ENCODE peak calls at places on chromosomes 13 and 19, in ten cellular contexts. H, E, J, O, C, T, G, U, A and Q are unnamed samples.
A peak's percentile ranks its signal among the peaks of the same experiment; 100 is the strongest.

GRCh38 chr13:105990256-105990958 is 545.1 kb downstream of the EFNB2 start:
- DNase-seq in E (no peak), U (no peak), C (no peak), J (no peak), O (no peak), T (no peak), H (no peak), G (no peak), A (no peak), Q (no peak)

GRCh38 chr19:4064073-4064550 is 2.6 kb downstream of the ZBTB7A start:
- DNase-seq in G (no peak), H (peak; percentile 68), J (no peak), U (no peak), O (no peak), T (no peak), A (no peak), E (no peak), C (no peak), Q (peak; percentile 47)

GRCh38 chr13:108346376-108346775 is 76.9 kb downstream of the TNFSF13B start:
- DNase-seq in G (no peak), C (no peak), H (peak; percentile 63), E (no peak), J (peak; percentile 13), A (no peak), O (no peak), U (no peak), T (no peak), Q (no peak)

GRCh38 chr19:47445937-47446402 is 25.7 kb downstream of the SLC8A2 start:
- DNase-seq in G (no peak), T (no peak), U (peak; percentile 71), A (peak; percentile 45), E (peak; percentile 24), H (peak; percentile 84), J (no peak), O (no peak), C (peak; percentile 62), Q (peak; percentile 51)

GRCh38 chr19:48614436-48615144 is at the start of gene FAM83E:
- DNase-seq in C (no peak), J (no peak), U (no peak), E (peak; percentile 44), T (no peak), O (no peak), A (no peak), H (peak; percentile 91), G (no peak), Q (no peak)

GRCh38 chr13:21218351-21219043 is 42.0 kb downstream of the MRPL57 start:
- DNase-seq in T (no peak), J (peak; percentile 9), G (no peak), H (no peak), C (no peak), O (no peak), E (peak; percentile 85), A (no peak), U (peak; percentile 71), Q (no peak)

GRCh38 chr13:74251778-74252519 is 117.7 kb upstream of the KLF12 start:
- DNase-seq in J (no peak), T (no peak), C (no peak), H (no peak), O (no peak), A (no peak), G (no peak), E (no peak), U (peak; percentile 50), Q (no peak)

GRCh38 chr19:18063463-18063862 is 23.3 kb downstream of the IL12RB1 start:
- DNase-seq in J (no peak), C (no peak), G (no peak), E (peak; percentile 61), O (no peak), H (peak; percentile 80), T (no peak), U (peak; percentile 51), A (no peak), Q (no peak)

GRCh38 chr19:6580313-6580712 is 10.6 kb downstream of the CD70 start:
- DNase-seq in J (no peak), H (no peak), O (no peak), A (no peak), T (no peak), G (peak; percentile 76), U (no peak), E (no peak), C (no peak), Q (peak; percentile 57)

GRCh38 chr13:65889368-65889767 is 1340.8 kb downstream of the PCDH9 start:
- DNase-seq in J (no peak), O (no peak), G (no peak), T (no peak), U (no peak), H (no peak), E (no peak), C (no peak), A (no peak), Q (no peak)

GRCh38 chr13:67273001-67273400 is 42.9 kb upstream of the PCDH9 start:
- DNase-seq in G (no peak), O (no peak), T (no peak), C (no peak), H (no peak), J (no peak), A (no peak), U (no peak), E (no peak), Q (no peak)

GRCh38 chr13:50156140-50156539 is 140.9 kb downstream of the KCNRG start:
- DNase-seq in A (no peak), T (no peak), J (no peak), H (no peak), U (no peak), G (no peak), O (no peak), E (no peak), C (no peak), Q (no peak)

GRCh38 chr13:33882804-33883203 is 64.9 kb downstream of the RFC3 start:
- DNase-seq in T (no peak), A (no peak), H (no peak), U (no peak), G (no peak), E (no peak), J (no peak), C (no peak), O (no peak), Q (no peak)

GRCh38 chr19:46513461-46514236 is 18.0 kb upstream of the PNMA8B start:
- DNase-seq in U (peak; percentile 82), G (peak; percentile 87), C (peak; percentile 49), J (peak; percentile 76), T (no peak), O (no peak), E (peak; percentile 81), A (peak; percentile 58), H (peak; percentile 96), Q (peak; percentile 91)

GRCh38 chr13:23755040-23755439 is 134.2 kb downstream of the MIPEP start:
- DNase-seq in O (no peak), H (no peak), E (no peak), U (no peak), C (no peak), J (no peak), A (no peak), T (no peak), G (no peak), Q (no peak)

GRCh38 chr19:31220540-31220939 is 128.7 kb downstream of the TSHZ3 start:
- DNase-seq in H (peak; percentile 66), C (no peak), A (no peak), J (peak; percentile 5), U (peak; percentile 67), E (no peak), G (no peak), T (no peak), O (no peak), Q (no peak)